ENCODE peak calls at places on chromosomes 11 and 22, in ten cellular contexts. T, N, A, O, Y, Q, R, X, K and H are unnamed samples.

GRCh38 chr11:125626381-125626950 is 1.5 kb downstream of the CHEK1 start:
- DNase-seq in T (no peak), N (no peak), A (peak), O (no peak), Y (no peak), Q (no peak), R (no peak), X (peak), K (no peak), H (no peak)

GRCh38 chr11:76074178-76075112 is 131.9 kb downstream of the WNT11 start:
- DNase-seq in T (no peak), N (no peak), A (peak), O (no peak), Y (no peak), Q (no peak), R (no peak), X (peak), K (no peak), H (no peak)

GRCh38 chr11:1839924-1840779 is 1.4 kb downstream of the TNNI2 start:
- DNase-seq in T (peak), N (no peak), A (no peak), O (no peak), Y (no peak), Q (no peak), R (peak), X (no peak), K (peak), H (no peak)

GRCh38 chr22:37894939-37895670 is 11.0 kb upstream of the MICALL1 start:
- DNase-seq in T (no peak), N (no peak), A (no peak), O (peak), Y (no peak), Q (no peak), R (no peak), X (no peak), K (no peak), H (no peak)

GRCh38 chr11:116990061-116990473 is 108.2 kb downstream of the SIK3 start:
- DNase-seq in T (no peak), N (no peak), A (peak), O (no peak), Y (no peak), Q (no peak), R (no peak), X (no peak), K (no peak), H (no peak)

GRCh38 chr11:104327864-104328513 is 164.0 kb upstream of the PDGFD start:
- DNase-seq in T (no peak), N (no peak), A (peak), O (no peak), Y (no peak), Q (no peak), R (no peak), X (no peak), K (no peak), H (no peak)

GRCh38 chr11:134513585-134514120 is 101.6 kb upstream of the B3GAT1 start:
- DNase-seq in T (no peak), N (no peak), A (no peak), O (no peak), Y (peak), Q (no peak), R (no peak), X (no peak), K (no peak), H (no peak)

GRCh38 chr11:33086017-33086416 is 46.6 kb downstream of the TCP11L1 start:
- DNase-seq in T (no peak), N (no peak), A (no peak), O (no peak), Y (no peak), Q (no peak), R (no peak), X (no peak), K (no peak), H (no peak)

GRCh38 chr11:66331542-66332370 is 4.5 kb downstream of the RIN1 start:
- DNase-seq in T (no peak), N (no peak), A (no peak), O (no peak), Y (no peak), Q (no peak), R (no peak), X (no peak), K (peak), H (no peak)

GRCh38 chr11:111631666-111632039 is 29.4 kb downstream of the SIK2 start:
- DNase-seq in T (no peak), N (no peak), A (peak), O (no peak), Y (no peak), Q (no peak), R (no peak), X (peak), K (no peak), H (no peak)

GRCh38 chr22:35728639-35729308 is 11.1 kb downstream of the APOL5 start:
- DNase-seq in T (no peak), N (no peak), A (no peak), O (no peak), Y (no peak), Q (no peak), R (peak), X (no peak), K (no peak), H (no peak)

GRCh38 chr22:35727436-35727835 is 9.8 kb downstream of the APOL5 start:
- DNase-seq in T (no peak), N (no peak), A (peak), O (no peak), Y (no peak), Q (peak), R (no peak), X (no peak), K (no peak), H (no peak)

GRCh38 chr22:35726933-35727332 is 9.3 kb downstream of the APOL5 start:
- DNase-seq in T (no peak), N (no peak), A (no peak), O (no peak), Y (no peak), Q (no peak), R (no peak), X (no peak), K (no peak), H (no peak)

GRCh38 chr22:35726398-35726797 is 8.7 kb downstream of the APOL5 start:
- DNase-seq in T (no peak), N (no peak), A (no peak), O (no peak), Y (no peak), Q (no peak), R (no peak), X (no peak), K (no peak), H (no peak)

DNA sequence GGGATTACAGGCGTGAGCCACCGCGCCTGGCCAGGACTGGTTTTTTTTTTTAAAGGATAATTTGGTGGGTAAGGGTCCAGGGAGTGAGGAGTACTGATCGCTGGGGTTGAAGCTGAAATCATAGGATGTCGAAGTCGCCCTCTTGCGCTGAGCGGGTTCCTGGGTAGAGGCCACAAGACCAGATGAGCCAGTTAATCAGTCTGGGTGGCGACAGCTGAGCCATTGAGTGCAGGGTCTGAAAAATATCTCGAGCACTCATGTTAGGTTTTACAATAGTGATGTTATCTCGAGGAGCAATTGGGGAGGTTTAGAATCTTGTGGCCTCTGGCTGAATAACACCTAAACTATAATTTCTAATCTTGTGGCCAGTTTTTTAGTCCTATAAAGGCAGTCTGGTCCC is 7.8 kb downstream of the APOL5 start:
- DNase-seq in T (no peak), N (no peak), A (no peak), O (no peak), Y (no peak), Q (no peak), R (no peak), X (no peak), K (no peak), H (no peak)
- TF ChIP-seq POLR2A in T (no peak), N (no peak), A (no peak), O (no peak), Y (no peak), Q (no peak), R (no peak), X (no peak), K (no peak), H (no peak)

DNA sequence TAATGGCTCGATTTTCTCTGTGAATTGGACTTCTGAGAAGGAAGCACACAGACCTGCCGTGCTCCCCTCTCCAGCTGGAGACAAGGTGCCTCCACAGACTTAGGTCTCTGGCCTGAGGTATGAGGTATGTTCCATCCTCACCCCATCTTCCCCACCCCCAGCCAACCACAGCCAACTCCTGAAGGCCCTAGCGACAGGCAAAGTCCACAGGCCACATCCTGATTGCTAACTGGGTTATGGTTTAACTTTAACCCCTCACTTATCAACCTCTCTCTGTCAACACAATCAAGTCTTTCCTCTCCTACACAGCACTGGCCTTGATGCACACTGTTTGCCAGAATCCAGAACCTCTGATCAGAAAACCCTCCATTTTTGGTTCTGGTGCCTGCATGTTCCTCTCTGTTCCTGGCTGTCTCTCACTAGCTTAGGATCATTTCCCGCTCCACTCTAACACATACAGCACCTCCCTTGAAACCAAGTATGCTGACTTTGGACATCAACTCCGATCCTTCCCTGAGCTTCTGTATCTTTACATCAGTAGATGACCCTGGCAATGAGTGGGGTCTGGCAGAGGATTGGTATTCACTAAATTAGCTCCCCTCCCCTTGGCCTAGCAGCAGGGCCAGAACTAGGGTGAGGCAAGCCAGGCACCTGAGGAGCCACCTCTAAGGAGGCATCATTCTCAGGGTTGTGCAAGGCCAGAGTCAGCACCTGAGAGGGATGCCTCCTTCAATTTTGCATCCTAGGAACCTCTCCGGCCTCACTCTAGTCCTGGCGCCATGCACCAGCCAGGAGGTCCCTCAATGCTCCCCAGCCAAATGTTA is 22.0 kb downstream of the JAML start:
- DNase-seq in T (no peak), N (no peak), A (no peak), O (no peak), Y (no peak), Q (no peak), R (peak), X (no peak), K (no peak), H (no peak)
- TF ChIP-seq POLR2A in T (no peak), N (no peak), A (no peak), O (no peak), Y (no peak), Q (no peak), R (no peak), X (no peak), K (no peak), H (no peak)

GRCh38 chr11:103111400-103111799 is 2.2 kb downstream of the DYNC2H1 start:
- DNase-seq in T (no peak), N (no peak), A (no peak), O (no peak), Y (no peak), Q (no peak), R (no peak), X (no peak), K (no peak), H (no peak)

GRCh38 chr11:103110406-103110805 is 1.2 kb downstream of the DYNC2H1 start:
- DNase-seq in T (no peak), N (no peak), A (peak), O (no peak), Y (no peak), Q (no peak), R (no peak), X (peak), K (no peak), H (no peak)

GRCh38 chr11:103112364-103112763 is 3.1 kb downstream of the DYNC2H1 start:
- DNase-seq in T (no peak), N (no peak), A (no peak), O (no peak), Y (no peak), Q (no peak), R (no peak), X (no peak), K (no peak), H (no peak)

GRCh38 chr11:103109818-103110388 is 677 bp downstream of the DYNC2H1 start:
- DNase-seq in T (no peak), N (no peak), A (no peak), O (peak), Y (no peak), Q (no peak), R (no peak), X (no peak), K (peak), H (no peak)

GRCh38 chr11:103108933-103109817 is at the start of gene DYNC2H1:
- DNase-seq in T (peak), N (peak), A (peak), O (peak), Y (peak), Q (peak), R (peak), X (peak), K (peak), H (peak)
- TF ChIP-seq POLR2A in T (no peak), N (no peak), A (no peak), O (no peak), Y (no peak), Q (no peak), R (no peak), X (peak), K (no peak), H (no peak)

GRCh38 chr11:334264-335033 is 13.8 kb upstream of the IFITM3 start:
- DNase-seq in T (no peak), N (no peak), A (no peak), O (no peak), Y (no peak), Q (no peak), R (no peak), X (no peak), K (no peak), H (no peak)
- TF ChIP-seq POLR2A in T (no peak), N (no peak), A (no peak), O (no peak), Y (no peak), Q (no peak), R (no peak), X (no peak), K (no peak), H (no peak)